ENCODE peak calls at places on chromosomes 2 and 18, in five cellular contexts. J is heart left ventricle, A is breast epithelium, Q is uterus, T is A549. D is an unnamed sample.

GRCh38 chr2:201933792-201934229 is 99.8 kb upstream of the FZD7 start:
- DNase-seq in J (no peak), A (peak), Q (no peak), T (no peak), D (no peak)

GRCh38 chr2:109487237-109487869 is 126.4 kb downstream of the SEPTIN10 start:
- DNase-seq in J (no peak), A (no peak), Q (no peak), T (no peak), D (peak)

GRCh38 chr18:9429662-9429993 is 45.7 kb upstream of the RALBP1 start:
- DNase-seq in J (no peak), A (no peak), Q (no peak), T (no peak), D (no peak)

GRCh38 chr2:101464841-101465240 is 10.1 kb downstream of the RFX8 start:
- DNase-seq in J (no peak), A (no peak), Q (no peak), T (no peak), D (no peak)

GRCh38 chr18:39341106-39341505 is 1775.5 kb upstream of the CELF4 start:
- DNase-seq in J (no peak), A (no peak), Q (no peak), T (no peak), D (no peak)

GRCh38 chr2:119823734-119824334 is 64.1 kb downstream of the PTPN4 start:
- DNase-seq in J (no peak), A (no peak), Q (no peak), T (peak), D (no peak)

GRCh38 chr2:187453078-187453641 is 5.1 kb upstream of the CALCRL start:
- DNase-seq in J (no peak), A (no peak), Q (no peak), T (peak), D (no peak)

GRCh38 chr2:1967242-1968210 is 223.2 kb upstream of the PXDN start:
- DNase-seq in J (no peak), A (no peak), Q (no peak), T (no peak), D (no peak)

GRCh38 chr2:152520759-152521158 is 185.8 kb downstream of the FMNL2 start:
- DNase-seq in J (no peak), A (no peak), Q (no peak), T (no peak), D (no peak)

GRCh38 chr2:231526341-231527090 is 3.7 kb downstream of the NMUR1 start:
- DNase-seq in J (no peak), A (no peak), Q (no peak), T (no peak), D (no peak)

GRCh38 chr2:9285921-9286320 is 79.3 kb downstream of the ASAP2 start:
- DNase-seq in J (no peak), A (no peak), Q (no peak), T (no peak), D (no peak)

GRCh38 chr2:9287400-9288059 is 80.9 kb downstream of the ASAP2 start:
- DNase-seq in J (no peak), A (no peak), Q (no peak), T (peak), D (peak)

GRCh38 chr2:9286553-9287399 is 80.2 kb downstream of the ASAP2 start:
- DNase-seq in J (no peak), A (no peak), Q (no peak), T (no peak), D (no peak)

GRCh38 chr2:9284521-9285297 is 78.1 kb downstream of the ASAP2 start:
- DNase-seq in J (no peak), A (no peak), Q (no peak), T (no peak), D (no peak)

GRCh38 chr2:9285385-9285784 is 78.8 kb downstream of the ASAP2 start:
- DNase-seq in J (no peak), A (no peak), Q (no peak), T (no peak), D (no peak)
- TF ChIP-seq POLR2A in J (no peak), A (no peak), Q (no peak), T (no peak), D (no peak)

GRCh38 chr2:135876066-135876711 is at the start of gene MCM6:
- DNase-seq in J (peak), A (peak), Q (peak), T (peak), D (peak)
- TF ChIP-seq POLR2A in J (no peak), A (no peak), Q (peak), T (peak), D (peak)

DNA sequence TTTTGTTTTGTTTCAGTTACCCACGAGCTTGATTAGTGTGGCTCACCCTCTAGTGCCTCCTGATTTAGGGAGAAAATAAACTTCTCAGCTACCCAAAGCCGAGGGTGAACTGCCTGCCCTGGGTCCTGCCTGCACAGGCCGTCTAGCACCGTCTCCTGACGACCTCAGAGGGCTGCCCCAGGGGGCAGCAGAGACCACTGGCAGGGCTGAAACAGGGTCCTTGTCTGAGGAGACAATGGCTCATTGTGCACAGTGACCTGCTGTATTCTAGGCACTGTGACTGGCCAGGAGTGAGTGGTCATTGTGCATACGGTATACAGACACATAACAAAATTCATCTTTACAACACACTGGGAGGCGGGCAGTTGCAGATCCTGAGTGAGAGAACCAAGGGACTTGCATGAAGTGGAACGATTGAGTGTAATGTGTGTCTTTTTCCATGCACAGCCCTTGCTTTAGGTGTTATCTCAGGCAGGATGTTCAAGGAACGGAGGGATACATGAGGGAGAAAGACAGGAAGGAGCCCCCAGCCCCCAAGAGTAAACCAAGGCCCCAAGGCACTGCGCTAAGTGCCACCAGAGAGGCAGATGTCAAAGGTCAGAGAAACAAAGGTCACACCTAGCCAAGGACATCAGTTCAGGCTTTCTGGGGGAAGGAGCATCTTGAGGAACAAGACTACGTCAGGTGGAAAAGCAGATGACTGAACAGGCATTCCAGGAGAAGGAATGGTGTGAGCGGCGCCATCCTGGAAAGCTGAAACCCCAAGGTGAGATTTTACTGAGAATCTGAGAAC is 421.3 kb downstream of the LPIN1 start:
- DNase-seq in J (no peak), A (no peak), Q (no peak), T (no peak), D (no peak)
- TF ChIP-seq POLR2A in J (no peak), A (no peak), Q (no peak), T (no peak), D (no peak)

GRCh38 chr2:199460808-199461454 is 3.2 kb upstream of the SATB2 start:
- DNase-seq in J (no peak), A (no peak), Q (no peak), T (no peak), D (no peak)

GRCh38 chr2:199460101-199460671 is 2.4 kb upstream of the SATB2 start:
- DNase-seq in J (no peak), A (no peak), Q (no peak), T (no peak), D (no peak)

GRCh38 chr2:199458806-199459285 is 1.1 kb upstream of the SATB2 start:
- DNase-seq in J (no peak), A (no peak), Q (no peak), T (no peak), D (no peak)

GRCh38 chr2:199458017-199458805 is 472 bp upstream of the SATB2 start:
- DNase-seq in J (no peak), A (no peak), Q (no peak), T (peak), D (no peak)

DNA sequence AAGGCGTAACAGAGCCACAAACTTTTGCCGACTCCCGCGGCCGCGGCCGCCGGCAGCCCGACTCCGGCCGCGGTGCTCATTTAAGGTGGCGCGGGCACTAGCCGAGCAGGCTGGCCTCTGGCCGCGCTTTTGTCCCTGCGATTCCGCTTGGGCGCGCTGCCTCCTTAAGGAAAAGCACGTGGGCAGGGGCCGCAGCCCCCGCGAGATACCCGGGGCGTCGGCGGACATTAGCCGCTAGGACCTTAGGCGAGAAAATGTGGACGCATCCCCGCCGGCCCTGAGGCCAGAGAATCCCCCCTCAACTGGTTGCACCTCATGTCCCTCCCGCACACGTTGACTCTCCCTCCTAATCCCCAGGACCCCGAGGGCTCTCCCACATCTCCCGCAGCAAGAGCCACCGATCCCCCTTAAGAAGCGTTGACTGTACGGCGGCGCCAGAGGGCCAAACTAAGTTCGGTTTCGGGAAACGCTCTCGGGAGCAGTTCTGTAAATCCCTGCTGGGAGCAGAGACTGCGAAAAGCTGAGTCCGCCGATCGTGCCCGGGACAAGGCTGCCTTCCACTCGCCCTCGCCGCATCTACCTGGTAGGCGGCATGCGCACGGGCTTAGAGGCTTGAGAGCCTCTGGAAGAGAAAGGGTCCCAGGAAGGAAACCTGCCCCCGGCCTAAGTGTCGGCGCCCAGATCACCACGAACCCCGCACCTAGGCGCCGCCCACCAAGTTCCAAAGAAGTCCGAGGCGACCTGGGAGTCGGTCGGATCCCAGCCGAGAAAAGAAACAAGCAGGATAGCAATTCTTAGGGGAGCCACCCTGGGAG is 1.8 kb upstream of the SATB2 start:
- DNase-seq in J (peak), A (peak), Q (peak), T (peak), D (peak)
- TF ChIP-seq POLR2A in J (no peak), A (no peak), Q (no peak), T (peak), D (peak)

GRCh38 chr2:26345284-26345553 is 724 bp upstream of the SELENOI start:
- DNase-seq in J (no peak), A (no peak), Q (no peak), T (no peak), D (no peak)

GRCh38 chr2:26345554-26346453 is at the start of gene SELENOI:
- DNase-seq in J (peak), A (peak), Q (peak), T (peak), D (peak)

GRCh38 chr2:26346454-26347053 is at the start of gene ADGRF3:
- DNase-seq in J (peak), A (peak), Q (peak), T (no peak), D (no peak)

GRCh38 chr2:26347286-26347865 is 787 bp upstream of the ADGRF3 start:
- DNase-seq in J (no peak), A (no peak), Q (no peak), T (no peak), D (no peak)

DNA sequence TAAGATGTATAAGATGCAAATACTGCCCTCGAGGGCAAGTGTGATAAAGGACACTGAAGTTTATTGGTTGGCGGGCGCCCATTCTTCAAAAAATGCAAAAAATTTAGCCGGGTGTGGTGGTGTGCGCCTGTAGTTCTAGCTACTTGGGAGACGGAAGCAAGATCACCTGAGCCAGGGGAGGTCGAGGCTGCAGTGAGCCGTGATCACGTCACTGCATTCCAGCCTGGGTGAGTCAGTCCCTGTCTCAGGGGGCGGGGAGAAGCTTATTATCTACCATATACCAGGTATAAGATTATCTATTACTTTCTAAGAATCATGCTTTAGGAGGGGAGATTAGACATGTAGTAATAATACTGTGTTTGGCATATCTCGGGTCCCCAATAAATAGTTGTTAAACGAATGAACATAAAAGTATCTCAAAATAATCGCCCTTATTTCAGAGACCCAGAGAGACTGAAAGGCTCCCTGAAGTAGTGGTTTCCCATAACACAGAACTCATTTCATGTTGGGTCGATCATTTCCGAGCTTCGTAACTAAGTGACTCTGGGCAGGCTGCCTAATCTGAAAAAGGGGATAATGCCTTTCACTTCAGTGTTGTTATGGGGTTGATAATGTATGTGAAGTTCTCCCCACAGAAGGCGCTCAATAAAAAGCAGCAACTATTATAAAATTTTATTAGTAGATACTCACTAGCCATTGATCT is 1.2 kb upstream of the SELENOI start:
- DNase-seq in J (no peak), A (peak), Q (peak), T (no peak), D (no peak)
- TF ChIP-seq POLR2A in J (no peak), A (no peak), Q (no peak), T (peak), D (no peak)

GRCh38 chr2:170717599-170717963 is 2.4 kb downstream of the SP5 start:
- DNase-seq in J (no peak), A (no peak), Q (no peak), T (no peak), D (no peak)
- TF ChIP-seq POLR2A in J (no peak), A (no peak), Q (no peak), T (no peak), D (no peak)